ENCODE peak calls at places on chromosomes 12 and 14, in eight cellular contexts. B, O, T, V, A, L, U and N are unnamed samples.

GRCh38 chr14:78701246-78701645 is 531.1 kb downstream of the NRXN3 start:
- DNase-seq in B (no peak), U (no peak), T (no peak), V (no peak), L (peak; percentile 12), O (no peak), A (no peak), N (no peak)

GRCh38 chr14:28754209-28754985 is 12.2 kb upstream of the FOXG1 start:
- DNase-seq in U (no peak), O (no peak), A (peak; percentile 57), T (no peak), L (peak; percentile 87), B (peak; percentile 77), V (peak; percentile 21), N (no peak)

GRCh38 chr14:103552011-103552797 is 10.3 kb downstream of the BAG5 start:
- DNase-seq in U (peak; percentile 83), O (no peak), V (no peak), B (no peak), A (no peak), L (peak; percentile 67), T (peak; percentile 78), N (no peak)

GRCh38 chr14:21965042-21965441 is 291.4 kb upstream of the OR4E1 start:
- DNase-seq in O (peak; percentile 60), L (no peak), U (no peak), V (no peak), T (no peak), A (no peak), B (no peak), N (peak; percentile 9)

GRCh38 chr14:67566908-67567307 is 33.2 kb downstream of the PIGH start:
- DNase-seq in A (peak; percentile 25), O (no peak), B (no peak), V (no peak), T (no peak), L (peak; percentile 89), U (peak; percentile 39), N (no peak)

GRCh38 chr12:53224268-53224896 is 7.6 kb downstream of the RARG start:
- DNase-seq in U (no peak), A (no peak), V (no peak), O (no peak), L (peak; percentile 42), B (peak; percentile 40), T (peak; percentile 54), N (no peak)

GRCh38 chr12:132216354-132216987 is 72.2 kb downstream of the NOC4L start:
- DNase-seq in A (no peak), U (no peak), L (no peak), O (no peak), B (no peak), T (no peak), V (no peak), N (no peak)

GRCh38 chr12:62833634-62834033 is 101.3 kb downstream of the PPM1H start:
- DNase-seq in T (no peak), V (no peak), A (no peak), U (no peak), B (no peak), L (no peak), O (no peak), N (no peak)

GRCh38 chr12:31832740-31833540 is 104.1 kb upstream of the AMN1 start:
- DNase-seq in B (no peak), A (no peak), U (no peak), V (no peak), O (peak; percentile 63), L (no peak), T (no peak), N (peak; percentile 1)

GRCh38 chr12:30905483-30906009 is 21.0 kb upstream of the TSPAN11 start:
- DNase-seq in V (no peak), A (no peak), B (no peak), O (no peak), L (no peak), U (no peak), T (no peak), N (no peak)

GRCh38 chr12:59403259-59403932 is 192.4 kb upstream of the SLC16A7 start:
- DNase-seq in U (no peak), A (peak; percentile 91), V (peak; percentile 41), T (no peak), O (peak; percentile 42), L (peak; percentile 91), B (peak; percentile 44), N (no peak)

GRCh38 chr12:122968104-122968503 is 1.8 kb upstream of the ABCB9 start:
- DNase-seq in V (no peak), T (no peak), A (no peak), O (no peak), B (no peak), L (no peak), U (no peak), N (no peak)

GRCh38 chr12:122965356-122965755 is 907 bp downstream of the ABCB9 start:
- DNase-seq in T (no peak), U (no peak), O (no peak), B (no peak), L (no peak), A (no peak), V (no peak), N (no peak)

GRCh38 chr12:122967151-122967550 is 888 bp upstream of the ABCB9 start:
- DNase-seq in O (no peak), L (no peak), T (no peak), A (no peak), U (no peak), V (no peak), B (no peak), N (no peak)

GRCh38 chr12:122965851-122966742 is at the start of gene ABCB9:
- DNase-seq in A (peak; percentile 85), B (peak; percentile 85), T (peak; percentile 82), U (peak; percentile 95), O (peak; percentile 84), L (peak; percentile 97), V (peak; percentile 94), N (peak; percentile 93)

GRCh38 chr12:122966743-122967058 is 438 bp upstream of the ABCB9 start:
- DNase-seq in A (no peak), U (no peak), O (no peak), L (no peak), V (no peak), B (no peak), T (no peak), N (no peak)
- H3K4me3 ChIP-seq in A (peak overlapping the region; percentile 14), U (no peak overlapping the region), O (no peak overlapping the region), L (no peak overlapping the region), V (peak overlapping the region; percentile 80), B (peak overlapping the region; percentile 31), T (peak overlapping the region; percentile 24), N (no peak overlapping the region)

GRCh38 chr14:61516125-61516740 is 179.1 kb upstream of the HIF1A start:
- DNase-seq in V (no peak), T (peak; percentile 33), B (no peak), O (no peak), U (no peak), L (no peak), A (no peak), N (no peak)
- H3K4me1 ChIP-seq in V (peaks cover 21% of the 10 kb centered on the region), T (peaks cover 45% of the 10 kb centered on the region), B (peaks cover 63% of the 10 kb centered on the region), O (peaks cover 24% of the 10 kb centered on the region), U (no peaks in the 10 kb centered on the region), L (peaks cover 67% of the 10 kb centered on the region), A (peaks cover 9% of the 10 kb centered on the region), N (peaks cover 15% of the 10 kb centered on the region)

DNA sequence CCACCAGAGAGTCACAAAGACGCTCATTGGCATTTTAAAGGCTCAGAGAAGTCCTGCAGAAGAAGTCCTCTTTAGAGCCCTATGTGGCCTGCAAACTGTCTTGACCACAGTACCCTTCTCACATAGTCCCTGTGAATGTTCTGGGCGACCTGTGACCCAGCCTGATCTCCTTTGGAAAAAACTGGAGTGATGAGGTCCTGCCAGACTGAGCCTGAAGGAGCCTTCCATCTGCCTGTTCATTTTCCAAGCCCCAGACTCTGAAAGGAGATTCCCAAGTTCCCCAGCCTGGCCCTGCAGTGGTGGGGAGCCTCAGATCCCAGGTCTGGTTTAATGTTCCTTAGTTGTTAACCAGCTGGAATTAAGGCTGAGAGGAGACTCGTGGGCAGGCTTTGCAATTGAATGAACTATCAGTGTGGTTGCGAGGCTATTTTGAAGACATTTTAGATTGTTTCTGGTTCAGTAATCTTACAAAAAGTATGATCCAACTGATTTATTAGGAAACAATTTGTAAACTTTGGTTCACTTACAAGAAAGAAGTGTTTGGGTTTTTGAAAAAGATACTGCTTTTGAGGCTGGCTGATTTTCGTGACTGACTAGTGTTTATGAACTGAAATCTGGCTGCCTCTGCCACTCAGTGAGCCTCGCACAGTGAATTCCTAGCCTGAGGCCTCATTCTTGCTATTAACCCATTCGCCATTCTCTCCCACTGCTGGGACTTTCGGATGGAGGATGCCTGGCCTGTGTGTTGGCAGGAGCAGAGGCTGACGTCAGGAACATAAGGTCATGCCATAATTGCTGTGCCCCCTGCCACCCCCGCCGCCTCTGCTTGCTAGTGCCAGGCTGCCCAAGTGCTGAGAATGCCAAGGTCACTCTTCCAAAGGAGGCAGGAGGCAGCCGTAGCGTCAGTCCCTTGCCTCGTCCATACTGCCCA is 249.0 kb downstream of the CACNA1C start:
- DNase-seq in T (no peak), V (peak; percentile 71), O (no peak), U (peak; percentile 73), L (peak; percentile 94), A (peak; percentile 49), B (no peak), N (no peak)
- H3K27me3 ChIP-seq in T (peaks cover 93% of the 10 kb centered on the region), V (no peaks in the 10 kb centered on the region), O (no peaks in the 10 kb centered on the region), U (no peaks in the 10 kb centered on the region), L (no peaks in the 10 kb centered on the region), A (no peaks in the 10 kb centered on the region), B (peaks cover 7% of the 10 kb centered on the region), N (no peaks in the 10 kb centered on the region)

GRCh38 chr14:38208825-38209562 is 1.3 kb downstream of the SSTR1 start:
- DNase-seq in A (peak; percentile 69), O (no peak), T (no peak), V (peak; percentile 6), L (peak; percentile 60), U (no peak), B (peak; percentile 33), N (no peak)

GRCh38 chr14:38210168-38210567 is 2.5 kb downstream of the SSTR1 start:
- DNase-seq in A (peak; percentile 65), V (no peak), O (no peak), U (no peak), B (no peak), T (no peak), L (no peak), N (no peak)

GRCh38 chr14:38207830-38208815 is at the start of gene SSTR1:
- DNase-seq in T (no peak), L (peak; percentile 9), O (no peak), A (peak; percentile 28), V (peak; percentile 6), B (peak; percentile 43), U (no peak), N (no peak)

GRCh38 chr14:38210587-38211257 is 3.0 kb downstream of the SSTR1 start:
- DNase-seq in B (no peak), T (no peak), O (no peak), L (peak; percentile 39), V (peak; percentile 39), A (peak; percentile 73), U (no peak), N (no peak)

DNA sequence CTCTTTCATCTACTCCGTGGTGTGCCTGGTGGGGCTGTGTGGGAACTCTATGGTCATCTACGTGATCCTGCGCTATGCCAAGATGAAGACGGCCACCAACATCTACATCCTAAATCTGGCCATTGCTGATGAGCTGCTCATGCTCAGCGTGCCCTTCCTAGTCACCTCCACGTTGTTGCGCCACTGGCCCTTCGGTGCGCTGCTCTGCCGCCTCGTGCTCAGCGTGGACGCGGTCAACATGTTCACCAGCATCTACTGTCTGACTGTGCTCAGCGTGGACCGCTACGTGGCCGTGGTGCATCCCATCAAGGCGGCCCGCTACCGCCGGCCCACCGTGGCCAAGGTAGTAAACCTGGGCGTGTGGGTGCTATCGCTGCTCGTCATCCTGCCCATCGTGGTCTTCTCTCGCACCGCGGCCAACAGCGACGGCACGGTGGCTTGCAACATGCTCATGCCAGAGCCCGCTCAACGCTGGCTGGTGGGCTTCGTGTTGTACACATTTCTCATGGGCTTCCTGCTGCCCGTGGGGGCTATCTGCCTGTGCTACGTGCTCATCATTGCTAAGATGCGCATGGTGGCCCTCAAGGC is 2.0 kb downstream of the SSTR1 start:
- DNase-seq in L (no peak), B (no peak), T (no peak), U (peak; percentile 57), V (no peak), A (peak; percentile 38), O (no peak), N (no peak)
- H3K4me3 ChIP-seq in L (peak overlapping the region; percentile 75), B (no peak overlapping the region), T (no peak overlapping the region), U (no peak overlapping the region), V (peak overlapping the region; percentile 55), A (peak overlapping the region; percentile 71), O (no peak overlapping the region), N (no peak overlapping the region)